ENCODE peak calls at places on chromosome 14, in nine cellular contexts. I is amygdala; K is stimulated activated CD8-positive, alpha-beta memory T cell treated with anti-CD3 and anti-CD28 coated beads, Interleukin-7, amount 100 ng/mL, for 1 hour; R is iris pigment epithelial cell; V is GM04504; J is ELF-1; P is dermis blood vessel endothelial cell; U is uterus; E is thoracic aorta. A is an unnamed sample.

GRCh38 chr14:100567009-100567876 is 20.0 kb downstream of the BEGAIN start:
- DNase-seq in I (no peak), K (no peak), R (no peak), V (no peak), J (no peak), P (no peak), U (no peak), E (no peak), A (no peak)

GRCh38 chr14:22994762-22995275 is 12.5 kb upstream of the AJUBA start:
- DNase-seq in I (no peak), K (no peak), R (peak), V (no peak), J (peak), P (peak), U (no peak), E (no peak), A (peak)

GRCh38 chr14:84825481-84825880 is 704.5 kb upstream of the FLRT2 start:
- DNase-seq in I (no peak), K (no peak), R (peak), V (peak), J (peak), P (peak), U (no peak), E (no peak), A (peak)

GRCh38 chr14:96261772-96262485 is 5.9 kb downstream of the BDKRB1 start:
- DNase-seq in I (no peak), K (no peak), R (no peak), V (no peak), J (no peak), P (no peak), U (no peak), E (no peak), A (no peak)

GRCh38 chr14:50624447-50624846 is 43.7 kb downstream of the SAV1 start:
- DNase-seq in I (no peak), K (no peak), R (no peak), V (no peak), J (no peak), P (no peak), U (no peak), E (no peak), A (no peak)

GRCh38 chr14:77023001-77023996 is 5.2 kb downstream of the IRF2BPL start:
- DNase-seq in I (no peak), K (no peak), R (peak), V (no peak), J (peak), P (peak), U (peak), E (no peak), A (peak)

GRCh38 chr14:55383541-55384140 is 28.0 kb downstream of the ATG14 start:
- DNase-seq in I (no peak), K (no peak), R (no peak), V (no peak), J (no peak), P (no peak), U (no peak), E (no peak), A (no peak)

GRCh38 chr14:50759800-50760543 is 71.0 kb downstream of the NIN start:
- DNase-seq in I (no peak), K (no peak), R (no peak), V (no peak), J (no peak), P (no peak), U (no peak), E (no peak), A (no peak)

GRCh38 chr14:104072586-104072985 is 12.9 kb upstream of the ASPG start:
- DNase-seq in I (no peak), K (no peak), R (no peak), V (peak), J (no peak), P (no peak), U (no peak), E (no peak), A (no peak)

GRCh38 chr14:91872011-91872476 is 4.7 kb upstream of the TC2N start:
- DNase-seq in I (no peak), K (no peak), R (peak), V (no peak), J (no peak), P (peak), U (no peak), E (no peak), A (peak)

GRCh38 chr14:91901449-91902250 is 34.3 kb upstream of the TC2N start:
- DNase-seq in I (no peak), K (no peak), R (no peak), V (no peak), J (no peak), P (no peak), U (peak), E (no peak), A (no peak)

GRCh38 chr14:94041551-94042346 is 15.6 kb downstream of the OTUB2 start:
- DNase-seq in I (no peak), K (no peak), R (peak), V (peak), J (no peak), P (no peak), U (no peak), E (no peak), A (peak)

GRCh38 chr14:50772361-50772760 is 58.6 kb downstream of the NIN start:
- DNase-seq in I (no peak), K (no peak), R (peak), V (peak), J (no peak), P (no peak), U (no peak), E (no peak), A (peak)

GRCh38 chr14:27096091-27096490 is 498.3 kb upstream of the NOVA1 start:
- DNase-seq in I (no peak), K (no peak), R (no peak), V (no peak), J (no peak), P (no peak), U (no peak), E (no peak), A (no peak)

GRCh38 chr14:97218713-97219355 is 421.7 kb downstream of the VRK1 start:
- DNase-seq in I (no peak), K (no peak), R (no peak), V (no peak), J (peak), P (no peak), U (no peak), E (no peak), A (peak)

GRCh38 chr14:88245321-88245720 is 77.7 kb downstream of the KCNK10 start:
- DNase-seq in I (no peak), K (no peak), R (no peak), V (no peak), J (no peak), P (no peak), U (no peak), E (no peak), A (peak)

GRCh38 chr14:52397844-52398243 is 83.7 kb downstream of the PTGER2 start:
- DNase-seq in I (no peak), K (no peak), R (peak), V (no peak), J (no peak), P (no peak), U (no peak), E (no peak), A (no peak)

GRCh38 chr14:68230941-68231717 is 411.6 kb downstream of the RAD51B start:
- DNase-seq in I (no peak), K (no peak), R (peak), V (no peak), J (no peak), P (peak), U (no peak), E (no peak), A (peak)

GRCh38 chr14:94018308-94018707 is 7.8 kb upstream of the OTUB2 start:
- DNase-seq in I (no peak), K (no peak), R (no peak), V (no peak), J (no peak), P (no peak), U (no peak), E (no peak), A (no peak)

GRCh38 chr14:58746701-58747100 is 108.9 kb downstream of the DACT1 start:
- DNase-seq in I (no peak), K (no peak), R (no peak), V (no peak), J (no peak), P (no peak), U (no peak), E (no peak), A (peak)

GRCh38 chr14:31229638-31230229 is 22.1 kb upstream of the HECTD1 start:
- DNase-seq in I (no peak), K (no peak), R (peak), V (peak), J (peak), P (no peak), U (no peak), E (no peak), A (peak)

GRCh38 chr14:35332517-35333346 is 40.5 kb downstream of the PSMA6 start:
- DNase-seq in I (no peak), K (no peak), R (peak), V (no peak), J (peak), P (peak), U (no peak), E (no peak), A (peak)

GRCh38 chr14:57833304-57833703 is 32.6 kb downstream of the SLC35F4 start:
- DNase-seq in I (no peak), K (no peak), R (peak), V (peak), J (peak), P (peak), U (peak), E (peak), A (peak)

GRCh38 chr14:72704507-72704906 is 189.4 kb downstream of the DPF3 start:
- DNase-seq in I (no peak), K (no peak), R (no peak), V (no peak), J (no peak), P (no peak), U (no peak), E (no peak), A (peak)

GRCh38 chr14:48584031-48584430 is 908.6 kb upstream of the MDGA2 start:
- DNase-seq in I (no peak), K (no peak), R (peak), V (no peak), J (no peak), P (no peak), U (no peak), E (no peak), A (peak)

GRCh38 chr14:92907316-92907911 is 15.5 kb upstream of the CHGA start:
- DNase-seq in I (no peak), K (no peak), R (peak), V (no peak), J (no peak), P (no peak), U (no peak), E (no peak), A (no peak)

GRCh38 chr14:100761481-100761880 is 34.8 kb downstream of the DLK1 start:
- DNase-seq in I (no peak), K (no peak), R (peak), V (peak), J (no peak), P (peak), U (no peak), E (no peak), A (peak)

GRCh38 chr14:63459738-63460137 is 83.4 kb downstream of the PPP2R5E start:
- DNase-seq in I (no peak), K (no peak), R (no peak), V (no peak), J (no peak), P (no peak), U (no peak), E (no peak), A (no peak)

GRCh38 chr14:67241416-67242362 is at the start of gene PALS1:
- DNase-seq in I (no peak), K (peak), R (peak), V (peak), J (no peak), P (peak), U (no peak), E (no peak), A (peak)

GRCh38 chr14:36069535-36069900 is 107.0 kb downstream of the PTCSC3 start:
- DNase-seq in I (peak), K (no peak), R (peak), V (peak), J (peak), P (peak), U (no peak), E (no peak), A (peak)

GRCh38 chr14:66045572-66046021 is 440.6 kb upstream of the CCDC196 start:
- DNase-seq in I (no peak), K (no peak), R (peak), V (no peak), J (peak), P (no peak), U (no peak), E (no peak), A (peak)

GRCh38 chr14:39267592-39268112 is 33.9 kb downstream of the MIA2 start:
- DNase-seq in I (no peak), K (no peak), R (no peak), V (peak), J (no peak), P (no peak), U (no peak), E (no peak), A (no peak)

GRCh38 chr14:24353551-24354529 is 14.0 kb upstream of the RIPK3 start:
- DNase-seq in I (no peak), K (no peak), R (peak), V (peak), J (no peak), P (no peak), U (no peak), E (no peak), A (peak)

GRCh38 chr14:70023871-70024270 is 144.7 kb downstream of the SMOC1 start:
- DNase-seq in I (no peak), K (no peak), R (no peak), V (no peak), J (no peak), P (no peak), U (no peak), E (no peak), A (no peak)

A was measured in GM23248.